ENCODE peak calls at places on chromosome 18, in five cellular contexts. H, Y, I, T and W are unnamed samples. For H3K4me1, the result is how much of the 10 kb centered on the place peaks cover.

GRCh38 chr18:59041819-59042476 is 97.7 kb upstream of the SEC11C start:
- DNase-seq in H (no peak), Y (no peak), I (peak), T (no peak), W (no peak)

GRCh38 chr18:37564796-37565137 is 831 bp downstream of the CELF4 start:
- DNase-seq in H (no peak), Y (peak), I (peak), T (no peak), W (no peak)

GRCh38 chr18:40124107-40124506 is 1830.9 kb upstream of the PIK3C3 start:
- DNase-seq in H (no peak), Y (no peak), I (no peak), T (no peak), W (no peak)

GRCh38 chr18:53792762-53793161 is 431.7 kb downstream of the MBD2 start:
- DNase-seq in H (no peak), Y (no peak), I (no peak), T (no peak), W (no peak)

GRCh38 chr18:50880108-50880465 is 1.2 kb downstream of the ME2 start:
- DNase-seq in H (no peak), Y (no peak), I (no peak), T (no peak), W (no peak)

GRCh38 chr18:36974686-36975085 is 145.8 kb downstream of the KIAA1328 start:
- DNase-seq in H (no peak), Y (no peak), I (no peak), T (no peak), W (no peak)

GRCh38 chr18:9808530-9809241 is 77.1 kb upstream of the TXNDC2 start:
- DNase-seq in H (peak), Y (no peak), I (peak), T (peak), W (no peak)

GRCh38 chr18:40006553-40007073 is 1948.4 kb upstream of the PIK3C3 start:
- DNase-seq in H (no peak), Y (no peak), I (no peak), T (no peak), W (no peak)

GRCh38 chr18:36411745-36412168 is 114.2 kb downstream of the FHOD3 start:
- DNase-seq in H (peak), Y (no peak), I (no peak), T (peak), W (no peak)

GRCh38 chr18:50277935-50278334 is 3.4 kb downstream of the MBD1 start:
- DNase-seq in H (no peak), Y (no peak), I (no peak), T (no peak), W (no peak)

GRCh38 chr18:12048010-12048826 is 45.4 kb upstream of the ANKRD62 start:
- DNase-seq in H (no peak), Y (no peak), I (no peak), T (no peak), W (no peak)

GRCh38 chr18:55586841-55587240 is 1.2 kb downstream of the TCF4 start:
- DNase-seq in H (no peak), Y (no peak), I (no peak), T (no peak), W (no peak)

GRCh38 chr18:48975817-48976649 is 25.3 kb upstream of the SMAD7 start:
- DNase-seq in H (peak), Y (peak), I (no peak), T (no peak), W (peak)

GRCh38 chr18:76672627-76673026 is 149.7 kb upstream of the ZNF236 start:
- DNase-seq in H (no peak), Y (no peak), I (no peak), T (no peak), W (no peak)

GRCh38 chr18:56322403-56322802 is 316.0 kb downstream of the TXNL1 start:
- DNase-seq in H (no peak), Y (peak), I (no peak), T (no peak), W (no peak)

GRCh38 chr18:13982136-13982535 is 66.8 kb upstream of the MC2R start:
- DNase-seq in H (no peak), Y (no peak), I (no peak), T (peak), W (no peak)

GRCh38 chr18:12429556-12429955 is 21.8 kb downstream of the PRELID3A start:
- DNase-seq in H (no peak), Y (no peak), I (no peak), T (no peak), W (no peak)

DNA sequence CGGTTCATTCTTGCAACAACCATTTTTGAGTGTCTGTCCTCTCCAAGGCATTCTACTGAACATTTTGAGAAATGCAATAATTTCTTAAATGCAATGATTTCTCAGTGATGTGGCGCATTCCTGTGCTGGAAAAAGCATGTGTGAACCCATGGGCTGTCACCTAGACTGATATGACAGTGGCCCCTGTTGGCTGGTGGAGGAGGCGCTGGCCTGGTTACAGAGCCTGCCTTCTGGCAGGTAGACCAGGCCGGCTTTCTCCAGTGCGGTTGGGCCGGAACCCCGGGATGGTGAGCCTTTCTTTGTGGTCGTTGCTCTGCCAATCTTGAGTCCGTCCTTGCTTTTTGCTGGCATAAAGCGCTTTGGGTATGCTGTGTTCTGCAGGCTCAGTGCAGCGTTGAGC is 33.7 kb downstream of the TSHZ1 start:
- DNase-seq in H (no peak), Y (no peak), I (no peak), T (peak), W (no peak)
- TF ChIP-seq CTCF in H (no peak), Y (peak), I (no peak), T (peak), W (no peak)

GRCh38 chr18:8797206-8797605 is 91.8 kb downstream of the MTCL1 start:
- DNase-seq in H (no peak), Y (no peak), I (no peak), T (peak), W (no peak)

GRCh38 chr18:8792688-8793316 is 87.4 kb downstream of the MTCL1 start:
- DNase-seq in H (no peak), Y (no peak), I (no peak), T (peak), W (no peak)

GRCh38 chr18:8794133-8794986 is 89.0 kb downstream of the MTCL1 start:
- DNase-seq in H (no peak), Y (no peak), I (no peak), T (peak), W (no peak)

GRCh38 chr18:8793445-8794132 is 88.2 kb downstream of the MTCL1 start:
- DNase-seq in H (no peak), Y (no peak), I (no peak), T (no peak), W (no peak)

DNA sequence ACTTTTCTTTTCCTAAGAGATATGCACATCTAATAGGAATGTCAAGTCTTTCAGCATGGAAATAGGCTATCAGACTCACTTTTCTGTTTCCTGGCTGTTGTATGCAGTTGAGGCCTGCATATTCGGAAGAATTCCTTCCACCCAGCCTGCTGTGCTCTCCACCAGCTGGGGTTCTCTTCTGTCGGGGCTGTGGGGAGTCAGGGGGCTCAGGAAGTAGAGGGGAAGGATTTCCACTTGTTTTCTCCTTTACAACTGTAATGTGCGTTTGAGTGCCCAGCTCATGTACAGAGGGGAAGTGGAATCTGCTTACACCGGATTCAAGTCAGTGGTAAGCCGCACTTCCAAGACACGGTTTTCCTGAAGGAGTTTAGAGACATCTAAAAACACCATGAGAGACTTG is 90.2 kb downstream of the MTCL1 start:
- DNase-seq in H (no peak), Y (no peak), I (no peak), T (no peak), W (no peak)
- H3K4me1 ChIP-seq in H (under half), Y (under half), I (half or more), T (half or more), W (under half)

DNA sequence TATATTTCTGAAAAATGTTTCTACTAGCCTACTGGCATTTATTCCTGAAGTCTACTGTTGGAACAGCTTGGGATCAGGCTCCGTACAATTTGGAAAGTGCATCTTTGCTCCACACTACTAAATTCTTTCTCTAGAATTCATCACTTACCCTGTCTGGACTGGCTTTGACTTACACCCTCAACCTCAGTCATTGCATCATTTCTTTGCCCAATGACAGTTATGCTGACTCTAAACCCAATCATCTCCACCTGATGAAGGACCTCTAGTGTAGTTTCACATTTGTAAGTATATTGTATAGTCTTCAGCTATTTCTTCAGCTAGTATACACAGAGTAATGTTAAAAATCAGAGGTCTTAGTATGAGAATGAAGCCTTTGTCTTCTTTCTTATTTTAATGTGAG is 359.6 kb upstream of the MC4R start:
- DNase-seq in H (no peak), Y (no peak), I (no peak), T (no peak), W (no peak)
- TF ChIP-seq POLR2A in H (no peak), Y (no peak), I (no peak), T (no peak), W (no peak)

GRCh38 chr18:72041313-72042032 is 502.7 kb downstream of the CBLN2 start:
- DNase-seq in H (no peak), Y (no peak), I (no peak), T (no peak), W (no peak)
- TF ChIP-seq CTCF in H (no peak), Y (no peak), I (no peak), T (no peak), W (no peak)

GRCh38 chr18:78542204-78542603 is 437.4 kb upstream of the SALL3 start:
- DNase-seq in H (no peak), Y (peak), I (peak), T (no peak), W (peak)
- H3K4me1 ChIP-seq in H (under half), Y (under half), I (under half), T (under half), W (under half)